ENCODE peak calls at places on chromosomes 13 and 19, in ten cellular contexts. J, G, F, S, T, N, D, W, U and M are unnamed samples.

GRCh38 chr19:5186293-5187050 is 154.1 kb downstream of the PTPRS start:
- DNase-seq in J (no peak), U (no peak), W (no peak), T (peak), N (peak), G (no peak), S (no peak), D (no peak), F (peak), M (no peak)

GRCh38 chr13:103859952-103860351 is 793.7 kb upstream of the SLC10A2 start:
- DNase-seq in N (no peak), S (no peak), W (no peak), J (no peak), T (no peak), U (no peak), D (no peak), G (no peak), F (no peak), M (no peak)

GRCh38 chr13:83943530-83944279 is 61.4 kb upstream of the SLITRK1 start:
- DNase-seq in N (no peak), D (no peak), S (no peak), T (no peak), J (no peak), U (no peak), F (peak), W (no peak), G (no peak), M (no peak)

GRCh38 chr13:36352350-36352749 is 6.2 kb upstream of the SPART start:
- DNase-seq in S (no peak), D (no peak), U (no peak), T (no peak), W (no peak), J (no peak), G (no peak), F (no peak), N (peak), M (no peak)

GRCh38 chr13:65830411-65831172 is 1399.5 kb downstream of the PCDH9 start:
- DNase-seq in T (no peak), U (no peak), N (no peak), G (no peak), W (no peak), J (no peak), D (no peak), S (no peak), F (no peak), M (no peak)

GRCh38 chr13:21297452-21297851 is 121.0 kb downstream of the MRPL57 start:
- DNase-seq in J (no peak), S (no peak), F (no peak), T (no peak), G (no peak), D (peak), W (no peak), N (no peak), U (no peak), M (no peak)

GRCh38 chr13:98839826-98840769 is 87.6 kb upstream of the SLC15A1 start:
- DNase-seq in N (peak), G (no peak), U (no peak), T (peak), F (peak), S (no peak), D (peak), W (no peak), J (peak), M (no peak)

GRCh38 chr13:106496072-106496997 is 39.1 kb downstream of the EFNB2 start:
- DNase-seq in J (no peak), G (no peak), D (no peak), U (no peak), N (no peak), T (no peak), S (no peak), F (peak), W (no peak), M (no peak)

GRCh38 chr19:8396563-8397203 is 6.5 kb downstream of the RAB11B start:
- DNase-seq in W (no peak), J (peak), D (peak), S (peak), U (peak), N (peak), G (no peak), F (peak), T (peak), M (peak)